ENCODE peak calls at places on chromosomes 3 and 15, in eight cellular contexts. One of them, this sample, is unnamed.

GRCh38 chr3:50620420-50620819 is 3.5 kb downstream of the MAPKAPK3 start:
- DNase-seq in GM23248: no peak
- DNase-seq in hepatocyte: no peak
- DNase-seq in neural progenitor cell: no peak
- DNase-seq in SK-N-SH: no peak
- DNase-seq in MM.1S: no peak
- DNase-seq in HCT116: no peak
- DNase-seq in GM23338: no peak
- DNase-seq in this sample: peak

GRCh38 chr15:91289324-91289723 is 189.3 kb downstream of the SV2B start:
- DNase-seq in MM.1S: no peak
- DNase-seq in hepatocyte: no peak
- DNase-seq in GM23248: no peak
- DNase-seq in neural progenitor cell: no peak
- DNase-seq in GM23338: peak
- DNase-seq in SK-N-SH: peak
- DNase-seq in HCT116: no peak
- DNase-seq in this sample: no peak

GRCh38 chr15:60478633-60479360 is at the start of gene ICE2:
- DNase-seq in SK-N-SH: peak
- DNase-seq in HCT116: peak
- DNase-seq in MM.1S: peak
- DNase-seq in GM23338: peak
- DNase-seq in hepatocyte: peak
- DNase-seq in GM23248: peak
- DNase-seq in neural progenitor cell: peak
- DNase-seq in this sample: peak

GRCh38 chr15:34794590-34795206 is 651 bp downstream of the ACTC1 start:
- DNase-seq in GM23338: peak
- DNase-seq in neural progenitor cell: no peak
- DNase-seq in hepatocyte: no peak
- DNase-seq in MM.1S: no peak
- DNase-seq in HCT116: no peak
- DNase-seq in GM23248: no peak
- DNase-seq in SK-N-SH: no peak
- DNase-seq in this sample: no peak

GRCh38 chr3:124769462-124769861 is 39.2 kb downstream of the UMPS start:
- DNase-seq in neural progenitor cell: no peak
- DNase-seq in GM23248: no peak
- DNase-seq in MM.1S: no peak
- DNase-seq in hepatocyte: no peak
- DNase-seq in SK-N-SH: no peak
- DNase-seq in HCT116: no peak
- DNase-seq in GM23338: no peak
- DNase-seq in this sample: no peak

GRCh38 chr3:151987893-151988292 is 114.5 kb downstream of the SUCNR1 start:
- DNase-seq in MM.1S: no peak
- DNase-seq in neural progenitor cell: no peak
- DNase-seq in GM23338: no peak
- DNase-seq in SK-N-SH: no peak
- DNase-seq in GM23248: no peak
- DNase-seq in hepatocyte: no peak
- DNase-seq in HCT116: no peak
- DNase-seq in this sample: no peak

GRCh38 chr15:93007994-93008393 is 81.0 kb downstream of the RGMA start:
- DNase-seq in neural progenitor cell: no peak
- DNase-seq in GM23338: no peak
- DNase-seq in MM.1S: no peak
- DNase-seq in HCT116: no peak
- DNase-seq in hepatocyte: no peak
- DNase-seq in SK-N-SH: no peak
- DNase-seq in GM23248: no peak
- DNase-seq in this sample: no peak

GRCh38 chr3:78351338-78351737 is 1311.4 kb downstream of the ROBO2 start:
- DNase-seq in SK-N-SH: no peak
- DNase-seq in GM23338: no peak
- DNase-seq in hepatocyte: no peak
- DNase-seq in GM23248: no peak
- DNase-seq in MM.1S: no peak
- DNase-seq in neural progenitor cell: no peak
- DNase-seq in HCT116: no peak
- DNase-seq in this sample: no peak

GRCh38 chr3:61561374-61562041 is at the start of gene PTPRG:
- DNase-seq in SK-N-SH: peak
- DNase-seq in GM23338: peak
- DNase-seq in MM.1S: peak
- DNase-seq in neural progenitor cell: peak
- DNase-seq in hepatocyte: peak
- DNase-seq in HCT116: peak
- DNase-seq in GM23248: peak
- DNase-seq in this sample: peak

GRCh38 chr3:180870008-180870733 is 42.3 kb upstream of the FXR1 start:
- DNase-seq in neural progenitor cell: peak
- DNase-seq in SK-N-SH: no peak
- DNase-seq in hepatocyte: peak
- DNase-seq in GM23338: peak
- DNase-seq in HCT116: no peak
- DNase-seq in MM.1S: no peak
- DNase-seq in GM23248: peak
- DNase-seq in this sample: no peak

GRCh38 chr15:25051399-25052154 is 96.8 kb downstream of the SNRPN start:
- DNase-seq in MM.1S: no peak
- DNase-seq in hepatocyte: no peak
- DNase-seq in SK-N-SH: no peak
- DNase-seq in GM23338: no peak
- DNase-seq in neural progenitor cell: no peak
- DNase-seq in GM23248: no peak
- DNase-seq in HCT116: no peak
- DNase-seq in this sample: no peak

GRCh38 chr3:134365766-134366065 is 8.5 kb downstream of the AMOTL2 start:
- DNase-seq in neural progenitor cell: no peak
- DNase-seq in MM.1S: no peak
- DNase-seq in SK-N-SH: no peak
- DNase-seq in hepatocyte: no peak
- DNase-seq in GM23248: no peak
- DNase-seq in HCT116: no peak
- DNase-seq in GM23338: no peak
- DNase-seq in this sample: no peak

GRCh38 chr3:43291546-43291945 is 5.2 kb downstream of the SNRK start:
- DNase-seq in MM.1S: no peak
- DNase-seq in SK-N-SH: no peak
- DNase-seq in HCT116: no peak
- DNase-seq in GM23338: no peak
- DNase-seq in hepatocyte: no peak
- DNase-seq in GM23248: no peak
- DNase-seq in neural progenitor cell: no peak
- DNase-seq in this sample: no peak

GRCh38 chr3:116135462-116135861 is 309.8 kb downstream of the LSAMP start:
- DNase-seq in GM23338: no peak
- DNase-seq in SK-N-SH: peak
- DNase-seq in neural progenitor cell: no peak
- DNase-seq in GM23248: peak
- DNase-seq in MM.1S: no peak
- DNase-seq in hepatocyte: no peak
- DNase-seq in HCT116: no peak
- DNase-seq in this sample: peak

GRCh38 chr15:58549013-58549779 is 117.4 kb downstream of the LIPC start:
- DNase-seq in MM.1S: no peak
- DNase-seq in hepatocyte: peak
- DNase-seq in neural progenitor cell: no peak
- DNase-seq in GM23338: no peak
- DNase-seq in HCT116: no peak
- DNase-seq in SK-N-SH: peak
- DNase-seq in GM23248: no peak
- DNase-seq in this sample: no peak

GRCh38 chr3:11832964-11833621 is 13.6 kb downstream of the TAMM41 start:
- DNase-seq in SK-N-SH: no peak
- DNase-seq in HCT116: no peak
- DNase-seq in hepatocyte: peak
- DNase-seq in MM.1S: no peak
- DNase-seq in GM23338: peak
- DNase-seq in GM23248: no peak
- DNase-seq in neural progenitor cell: no peak
- DNase-seq in this sample: no peak

GRCh38 chr15:89333959-89334509 is 590 bp downstream of the POLG start:
- DNase-seq in HCT116: no peak
- DNase-seq in hepatocyte: no peak
- DNase-seq in neural progenitor cell: no peak
- DNase-seq in MM.1S: no peak
- DNase-seq in GM23338: no peak
- DNase-seq in GM23248: no peak
- DNase-seq in SK-N-SH: no peak
- DNase-seq in this sample: no peak

GRCh38 chr3:12193485-12194165 is 34.9 kb upstream of the TIMP4 start:
- DNase-seq in hepatocyte: peak
- DNase-seq in HCT116: peak
- DNase-seq in neural progenitor cell: no peak
- DNase-seq in MM.1S: peak
- DNase-seq in GM23248: peak
- DNase-seq in GM23338: no peak
- DNase-seq in SK-N-SH: no peak
- DNase-seq in this sample: peak

GRCh38 chr3:185585523-185585861 is 603 bp upstream of the SENP2 start:
- DNase-seq in SK-N-SH: peak
- DNase-seq in HCT116: peak
- DNase-seq in MM.1S: no peak
- DNase-seq in GM23338: no peak
- DNase-seq in GM23248: no peak
- DNase-seq in neural progenitor cell: no peak
- DNase-seq in hepatocyte: peak
- DNase-seq in this sample: no peak

GRCh38 chr15:101200181-101200580 is 51.7 kb downstream of the CHSY1 start:
- DNase-seq in hepatocyte: no peak
- DNase-seq in MM.1S: peak
- DNase-seq in GM23248: no peak
- DNase-seq in HCT116: no peak
- DNase-seq in neural progenitor cell: no peak
- DNase-seq in SK-N-SH: no peak
- DNase-seq in GM23338: no peak
- DNase-seq in this sample: no peak

GRCh38 chr3:187131981-187132380 is 7.3 kb downstream of the RPL39L start:
- DNase-seq in neural progenitor cell: no peak
- DNase-seq in MM.1S: no peak
- DNase-seq in GM23248: no peak
- DNase-seq in SK-N-SH: no peak
- DNase-seq in hepatocyte: no peak
- DNase-seq in GM23338: no peak
- DNase-seq in HCT116: no peak
- DNase-seq in this sample: peak

GRCh38 chr3:124986153-124987143 is 51.9 kb upstream of the MUC13 start:
- DNase-seq in GM23338: peak
- DNase-seq in GM23248: peak
- DNase-seq in hepatocyte: peak
- DNase-seq in MM.1S: no peak
- DNase-seq in neural progenitor cell: peak
- DNase-seq in HCT116: peak
- DNase-seq in SK-N-SH: peak
- DNase-seq in this sample: peak

GRCh38 chr3:180804871-180805430 is 107.5 kb upstream of the FXR1 start:
- DNase-seq in MM.1S: no peak
- DNase-seq in SK-N-SH: no peak
- DNase-seq in GM23248: peak
- DNase-seq in HCT116: peak
- DNase-seq in hepatocyte: peak
- DNase-seq in GM23338: peak
- DNase-seq in neural progenitor cell: peak
- DNase-seq in this sample: peak

GRCh38 chr3:68220832-68221231 is 566.4 kb upstream of the SUCLG2 start:
- DNase-seq in GM23248: no peak
- DNase-seq in MM.1S: no peak
- DNase-seq in hepatocyte: no peak
- DNase-seq in GM23338: no peak
- DNase-seq in neural progenitor cell: no peak
- DNase-seq in SK-N-SH: no peak
- DNase-seq in HCT116: no peak
- DNase-seq in this sample: no peak
- H2AFZ ChIP-seq in GM23248: no peak
- H2AFZ ChIP-seq in MM.1S: no peak
- H2AFZ ChIP-seq in hepatocyte: no peak
- H2AFZ ChIP-seq in GM23338: no peak
- H2AFZ ChIP-seq in neural progenitor cell: no peak
- H2AFZ ChIP-seq in SK-N-SH: no peak
- H2AFZ ChIP-seq in HCT116: no peak
- H2AFZ ChIP-seq in this sample: no peak

GRCh38 chr3:72481542-72481941 is 366.7 kb downstream of the SHQ1 start:
- DNase-seq in HCT116: no peak
- DNase-seq in MM.1S: no peak
- DNase-seq in hepatocyte: no peak
- DNase-seq in neural progenitor cell: no peak
- DNase-seq in GM23248: no peak
- DNase-seq in SK-N-SH: no peak
- DNase-seq in GM23338: no peak
- DNase-seq in this sample: no peak
- TF ChIP-seq EZH2phosphoT487 in HCT116: no peak
- TF ChIP-seq EZH2phosphoT487 in MM.1S: no peak
- TF ChIP-seq EZH2phosphoT487 in hepatocyte: no peak
- TF ChIP-seq EZH2phosphoT487 in neural progenitor cell: no peak
- TF ChIP-seq EZH2phosphoT487 in GM23248: no peak
- TF ChIP-seq EZH2phosphoT487 in SK-N-SH: no peak
- TF ChIP-seq EZH2phosphoT487 in GM23338: no peak
- TF ChIP-seq EZH2phosphoT487 in this sample: no peak

GRCh38 chr15:75736256-75736655 is 23.6 kb upstream of the CSPG4 start:
- DNase-seq in hepatocyte: no peak
- DNase-seq in neural progenitor cell: no peak
- DNase-seq in MM.1S: no peak
- DNase-seq in SK-N-SH: no peak
- DNase-seq in HCT116: no peak
- DNase-seq in GM23338: no peak
- DNase-seq in GM23248: no peak
- DNase-seq in this sample: no peak
- H3K4me2 ChIP-seq in hepatocyte: no peak
- H3K4me2 ChIP-seq in neural progenitor cell: no peak
- H3K4me2 ChIP-seq in MM.1S: no peak
- H3K4me2 ChIP-seq in SK-N-SH: no peak
- H3K4me2 ChIP-seq in HCT116: no peak
- H3K4me2 ChIP-seq in GM23338: no peak
- H3K4me2 ChIP-seq in GM23248: no peak
- H3K4me2 ChIP-seq in this sample: no peak

GRCh38 chr15:42650208-42651066 is 75.0 kb downstream of the STARD9 start:
- DNase-seq in hepatocyte: peak
- DNase-seq in neural progenitor cell: peak
- DNase-seq in MM.1S: peak
- DNase-seq in SK-N-SH: peak
- DNase-seq in GM23248: peak
- DNase-seq in HCT116: peak
- DNase-seq in GM23338: peak
- DNase-seq in this sample: peak
- H2AFZ ChIP-seq in hepatocyte: no peak
- H2AFZ ChIP-seq in neural progenitor cell: no peak
- H2AFZ ChIP-seq in MM.1S: no peak
- H2AFZ ChIP-seq in SK-N-SH: no peak
- H2AFZ ChIP-seq in GM23248: no peak
- H2AFZ ChIP-seq in HCT116: no peak
- H2AFZ ChIP-seq in GM23338: no peak
- H2AFZ ChIP-seq in this sample: no peak

DNA sequence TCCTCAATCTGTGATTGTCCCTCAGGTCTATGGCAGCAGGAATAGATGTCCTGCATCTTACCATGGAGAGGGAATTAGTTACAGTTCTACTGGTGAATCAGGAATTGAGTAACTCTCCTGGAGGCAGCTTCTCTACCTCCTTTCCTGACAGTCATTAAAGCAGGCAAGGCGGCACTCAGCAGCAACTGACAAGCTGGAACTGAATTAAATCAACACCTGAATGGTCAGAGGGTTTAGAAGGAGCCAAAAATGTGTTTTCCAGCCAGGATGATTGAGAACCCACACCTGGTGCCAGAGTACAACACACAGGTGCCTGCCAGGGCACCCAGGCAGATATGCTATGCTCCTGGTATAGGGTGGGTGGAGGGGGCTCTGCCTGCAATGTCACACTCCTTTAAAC is 43.1 kb upstream of the TIPARP start:
- DNase-seq in HCT116: no peak
- DNase-seq in SK-N-SH: no peak
- DNase-seq in MM.1S: no peak
- DNase-seq in hepatocyte: no peak
- DNase-seq in GM23338: no peak
- DNase-seq in neural progenitor cell: no peak
- DNase-seq in GM23248: peak
- DNase-seq in this sample: peak
- TF ChIP-seq EZH2phosphoT487 in HCT116: no peak
- TF ChIP-seq EZH2phosphoT487 in SK-N-SH: no peak
- TF ChIP-seq EZH2phosphoT487 in MM.1S: no peak
- TF ChIP-seq EZH2phosphoT487 in hepatocyte: no peak
- TF ChIP-seq EZH2phosphoT487 in GM23338: no peak
- TF ChIP-seq EZH2phosphoT487 in neural progenitor cell: no peak
- TF ChIP-seq EZH2phosphoT487 in GM23248: no peak
- TF ChIP-seq EZH2phosphoT487 in this sample: no peak

This sample was measured in PC-3.